ENCODE peak calls at places on chromosomes 12 and 14, in nine cellular contexts. One of them, this sample, is unnamed.

GRCh38 chr12:99529966-99530365 is 117.6 kb upstream of the GARIN6 start:
- DNase-seq in hepatocyte: no peak
- DNase-seq in astrocyte: peak
- DNase-seq in brain microvascular endothelial cell: peak
- DNase-seq in dorsolateral prefrontal cortex: no peak
- DNase-seq in K562: no peak
- DNase-seq in lung: no peak
- DNase-seq in A549: no peak
- DNase-seq in heart left ventricle: no peak
- DNase-seq in this sample: peak

GRCh38 chr12:32651151-32651955 is 27.7 kb upstream of the DNM1L start:
- DNase-seq in hepatocyte: no peak
- DNase-seq in astrocyte: no peak
- DNase-seq in brain microvascular endothelial cell: no peak
- DNase-seq in dorsolateral prefrontal cortex: no peak
- DNase-seq in K562: no peak
- DNase-seq in lung: no peak
- DNase-seq in A549: no peak
- DNase-seq in heart left ventricle: no peak
- DNase-seq in this sample: no peak

GRCh38 chr14:23727566-23728335 is 91.6 kb downstream of the DHRS2 start:
- DNase-seq in hepatocyte: peak
- DNase-seq in astrocyte: peak
- DNase-seq in brain microvascular endothelial cell: peak
- DNase-seq in dorsolateral prefrontal cortex: no peak
- DNase-seq in K562: peak
- DNase-seq in lung: no peak
- DNase-seq in A549: peak
- DNase-seq in heart left ventricle: no peak
- DNase-seq in this sample: peak

GRCh38 chr12:951166-951565 is 1.7 kb upstream of the RAD52 start:
- DNase-seq in hepatocyte: peak
- DNase-seq in astrocyte: no peak
- DNase-seq in brain microvascular endothelial cell: no peak
- DNase-seq in dorsolateral prefrontal cortex: no peak
- DNase-seq in K562: no peak
- DNase-seq in lung: no peak
- DNase-seq in A549: no peak
- DNase-seq in heart left ventricle: no peak
- DNase-seq in this sample: no peak

GRCh38 chr12:93319523-93320045 is 58.1 kb upstream of the NUDT4 start:
- DNase-seq in hepatocyte: no peak
- DNase-seq in astrocyte: no peak
- DNase-seq in brain microvascular endothelial cell: no peak
- DNase-seq in dorsolateral prefrontal cortex: no peak
- DNase-seq in K562: no peak
- DNase-seq in lung: no peak
- DNase-seq in A549: no peak
- DNase-seq in heart left ventricle: no peak
- DNase-seq in this sample: no peak

GRCh38 chr14:33642641-33643342 is 308.1 kb downstream of the EGLN3 start:
- DNase-seq in hepatocyte: no peak
- DNase-seq in astrocyte: peak
- DNase-seq in brain microvascular endothelial cell: no peak
- DNase-seq in dorsolateral prefrontal cortex: no peak
- DNase-seq in K562: no peak
- DNase-seq in lung: no peak
- DNase-seq in A549: no peak
- DNase-seq in heart left ventricle: no peak
- DNase-seq in this sample: no peak

GRCh38 chr14:32657081-32657480 is 281.6 kb upstream of the NPAS3 start:
- DNase-seq in hepatocyte: no peak
- DNase-seq in astrocyte: peak
- DNase-seq in brain microvascular endothelial cell: peak
- DNase-seq in dorsolateral prefrontal cortex: no peak
- DNase-seq in K562: peak
- DNase-seq in lung: peak
- DNase-seq in A549: no peak
- DNase-seq in heart left ventricle: no peak
- DNase-seq in this sample: no peak

GRCh38 chr12:64600164-64600561 is 10.1 kb upstream of the RASSF3 start:
- DNase-seq in hepatocyte: no peak
- DNase-seq in astrocyte: no peak
- DNase-seq in brain microvascular endothelial cell: no peak
- DNase-seq in dorsolateral prefrontal cortex: no peak
- DNase-seq in K562: no peak
- DNase-seq in lung: no peak
- DNase-seq in A549: no peak
- DNase-seq in heart left ventricle: no peak
- DNase-seq in this sample: no peak

GRCh38 chr12:127507336-127507735 is 759.6 kb upstream of the TMEM132C start:
- DNase-seq in hepatocyte: no peak
- DNase-seq in astrocyte: no peak
- DNase-seq in brain microvascular endothelial cell: no peak
- DNase-seq in dorsolateral prefrontal cortex: no peak
- DNase-seq in K562: no peak
- DNase-seq in lung: no peak
- DNase-seq in A549: no peak
- DNase-seq in heart left ventricle: no peak
- DNase-seq in this sample: no peak

GRCh38 chr14:63535918-63536317 is 7.3 kb downstream of the PPP2R5E start:
- DNase-seq in hepatocyte: no peak
- DNase-seq in astrocyte: no peak
- DNase-seq in brain microvascular endothelial cell: no peak
- DNase-seq in dorsolateral prefrontal cortex: no peak
- DNase-seq in K562: no peak
- DNase-seq in lung: no peak
- DNase-seq in A549: no peak
- DNase-seq in heart left ventricle: no peak
- DNase-seq in this sample: no peak

GRCh38 chr14:68124885-68125731 is 305.5 kb downstream of the RAD51B start:
- DNase-seq in hepatocyte: peak
- DNase-seq in astrocyte: peak
- DNase-seq in brain microvascular endothelial cell: peak
- DNase-seq in dorsolateral prefrontal cortex: no peak
- DNase-seq in K562: no peak
- DNase-seq in lung: no peak
- DNase-seq in A549: peak
- DNase-seq in heart left ventricle: no peak
- DNase-seq in this sample: no peak

GRCh38 chr14:55297611-55298323 is 26.5 kb downstream of the FBXO34 start:
- DNase-seq in hepatocyte: peak
- DNase-seq in astrocyte: no peak
- DNase-seq in brain microvascular endothelial cell: no peak
- DNase-seq in dorsolateral prefrontal cortex: no peak
- DNase-seq in K562: no peak
- DNase-seq in lung: peak
- DNase-seq in A549: no peak
- DNase-seq in heart left ventricle: no peak
- DNase-seq in this sample: peak
- TF ChIP-seq CTCF in hepatocyte: peak
- TF ChIP-seq CTCF in astrocyte: no peak
- TF ChIP-seq CTCF in brain microvascular endothelial cell: no peak
- TF ChIP-seq CTCF in dorsolateral prefrontal cortex: no peak
- TF ChIP-seq CTCF in K562: no peak
- TF ChIP-seq CTCF in lung: no peak
- TF ChIP-seq CTCF in A549: no peak
- TF ChIP-seq CTCF in heart left ventricle: no peak
- TF ChIP-seq CTCF in this sample: no peak

GRCh38 chr12:6367969-6368892 is 7.1 kb downstream of the SCNN1A start:
- DNase-seq in hepatocyte: no peak
- DNase-seq in astrocyte: no peak
- DNase-seq in brain microvascular endothelial cell: no peak
- DNase-seq in dorsolateral prefrontal cortex: no peak
- DNase-seq in K562: peak
- DNase-seq in lung: no peak
- DNase-seq in A549: no peak
- DNase-seq in heart left ventricle: no peak
- DNase-seq in this sample: no peak

GRCh38 chr12:6370576-6370935 is 4.8 kb downstream of the SCNN1A start:
- DNase-seq in hepatocyte: no peak
- DNase-seq in astrocyte: no peak
- DNase-seq in brain microvascular endothelial cell: no peak
- DNase-seq in dorsolateral prefrontal cortex: no peak
- DNase-seq in K562: no peak
- DNase-seq in lung: no peak
- DNase-seq in A549: no peak
- DNase-seq in heart left ventricle: peak
- DNase-seq in this sample: no peak

GRCh38 chr12:6368906-6369525 is 6.3 kb downstream of the SCNN1A start:
- DNase-seq in hepatocyte: no peak
- DNase-seq in astrocyte: no peak
- DNase-seq in brain microvascular endothelial cell: no peak
- DNase-seq in dorsolateral prefrontal cortex: no peak
- DNase-seq in K562: no peak
- DNase-seq in lung: no peak
- DNase-seq in A549: no peak
- DNase-seq in heart left ventricle: peak
- DNase-seq in this sample: no peak

GRCh38 chr12:6369916-6370575 is 5.3 kb downstream of the SCNN1A start:
- DNase-seq in hepatocyte: no peak
- DNase-seq in astrocyte: no peak
- DNase-seq in brain microvascular endothelial cell: no peak
- DNase-seq in dorsolateral prefrontal cortex: no peak
- DNase-seq in K562: no peak
- DNase-seq in lung: no peak
- DNase-seq in A549: no peak
- DNase-seq in heart left ventricle: peak
- DNase-seq in this sample: no peak

DNA sequence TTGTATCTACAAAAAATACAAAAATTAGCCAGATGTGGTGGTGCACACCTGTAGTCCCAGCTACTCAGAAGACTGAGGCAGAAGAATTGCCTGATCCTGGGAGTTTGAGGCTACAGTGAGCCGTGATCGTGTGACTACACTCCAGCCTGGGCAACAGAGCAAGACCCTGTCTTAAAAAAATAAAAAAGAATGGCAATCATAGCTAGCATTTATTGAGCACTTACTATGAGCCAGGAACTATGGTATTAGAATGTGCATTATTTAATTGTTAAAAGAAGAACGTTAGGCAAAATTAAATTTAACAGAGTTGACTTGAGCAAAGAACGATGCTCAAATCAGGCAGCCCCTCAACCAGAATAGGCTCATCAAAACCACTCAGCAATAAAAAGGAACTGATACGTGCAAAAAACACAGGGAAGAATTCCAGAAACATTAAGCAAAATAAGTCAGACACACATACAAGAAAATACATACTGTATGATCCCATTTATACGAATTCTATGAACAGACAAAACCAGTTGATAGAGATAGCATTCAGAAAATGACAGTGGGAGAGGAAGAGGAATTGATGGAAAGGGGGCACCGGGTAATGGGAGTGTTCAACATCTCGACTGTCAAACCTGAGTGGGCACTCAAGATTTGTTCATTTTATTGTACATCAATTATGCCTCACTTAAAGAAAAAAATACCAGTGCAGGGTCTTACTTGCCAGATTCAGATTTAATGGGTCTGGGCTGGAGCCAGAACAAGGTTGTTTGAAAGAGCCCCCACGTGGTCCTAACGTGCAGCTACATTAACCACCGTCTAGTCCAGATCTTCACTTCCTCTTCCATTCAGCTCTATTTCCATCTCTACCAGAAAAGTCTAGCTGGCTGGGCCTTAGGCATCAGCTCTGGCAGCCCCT is 8.0 kb downstream of the SCNN1A start:
- DNase-seq in hepatocyte: no peak
- DNase-seq in astrocyte: no peak
- DNase-seq in brain microvascular endothelial cell: no peak
- DNase-seq in dorsolateral prefrontal cortex: no peak
- DNase-seq in K562: peak
- DNase-seq in lung: no peak
- DNase-seq in A549: no peak
- DNase-seq in heart left ventricle: no peak
- DNase-seq in this sample: peak
- TF ChIP-seq CTCF in hepatocyte: peak
- TF ChIP-seq CTCF in astrocyte: peak
- TF ChIP-seq CTCF in brain microvascular endothelial cell: peak
- TF ChIP-seq CTCF in dorsolateral prefrontal cortex: peak
- TF ChIP-seq CTCF in K562: peak
- TF ChIP-seq CTCF in lung: peak
- TF ChIP-seq CTCF in A549: no peak
- TF ChIP-seq CTCF in heart left ventricle: no peak
- TF ChIP-seq CTCF in this sample: peak

GRCh38 chr12:82625523-82625922 is 61.2 kb upstream of the TMTC2 start:
- DNase-seq in hepatocyte: no peak
- DNase-seq in astrocyte: no peak
- DNase-seq in brain microvascular endothelial cell: no peak
- DNase-seq in dorsolateral prefrontal cortex: peak
- DNase-seq in K562: no peak
- DNase-seq in lung: no peak
- DNase-seq in A549: no peak
- DNase-seq in heart left ventricle: no peak
- DNase-seq in this sample: no peak

DNA sequence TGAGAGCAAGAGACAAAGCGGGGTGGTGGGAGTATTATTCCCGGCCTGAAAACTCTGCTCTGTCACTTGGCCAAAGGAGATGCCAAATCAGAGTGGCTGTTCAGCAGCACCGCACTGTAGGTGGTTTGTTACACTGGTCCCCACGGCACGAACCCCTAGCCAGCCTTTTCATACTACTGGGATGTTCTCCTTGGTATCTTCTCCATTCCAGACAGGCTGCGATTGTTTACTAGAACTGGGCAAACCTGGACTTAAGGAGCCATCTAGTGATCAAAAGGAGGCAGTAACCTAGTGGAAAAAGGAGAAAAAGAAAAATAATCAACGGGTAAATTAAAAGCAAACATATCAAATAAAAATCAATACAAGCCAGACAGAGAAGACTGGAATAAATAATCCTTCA is 58.9 kb upstream of the TMTC2 start:
- DNase-seq in hepatocyte: peak
- DNase-seq in astrocyte: peak
- DNase-seq in brain microvascular endothelial cell: peak
- DNase-seq in dorsolateral prefrontal cortex: no peak
- DNase-seq in K562: no peak
- DNase-seq in lung: no peak
- DNase-seq in A549: peak
- DNase-seq in heart left ventricle: no peak
- DNase-seq in this sample: peak
- TF ChIP-seq CTCF in hepatocyte: peak
- TF ChIP-seq CTCF in astrocyte: peak
- TF ChIP-seq CTCF in brain microvascular endothelial cell: peak
- TF ChIP-seq CTCF in dorsolateral prefrontal cortex: peak
- TF ChIP-seq CTCF in K562: no peak
- TF ChIP-seq CTCF in lung: no peak
- TF ChIP-seq CTCF in A549: peak
- TF ChIP-seq CTCF in heart left ventricle: no peak
- TF ChIP-seq CTCF in this sample: peak

DNA sequence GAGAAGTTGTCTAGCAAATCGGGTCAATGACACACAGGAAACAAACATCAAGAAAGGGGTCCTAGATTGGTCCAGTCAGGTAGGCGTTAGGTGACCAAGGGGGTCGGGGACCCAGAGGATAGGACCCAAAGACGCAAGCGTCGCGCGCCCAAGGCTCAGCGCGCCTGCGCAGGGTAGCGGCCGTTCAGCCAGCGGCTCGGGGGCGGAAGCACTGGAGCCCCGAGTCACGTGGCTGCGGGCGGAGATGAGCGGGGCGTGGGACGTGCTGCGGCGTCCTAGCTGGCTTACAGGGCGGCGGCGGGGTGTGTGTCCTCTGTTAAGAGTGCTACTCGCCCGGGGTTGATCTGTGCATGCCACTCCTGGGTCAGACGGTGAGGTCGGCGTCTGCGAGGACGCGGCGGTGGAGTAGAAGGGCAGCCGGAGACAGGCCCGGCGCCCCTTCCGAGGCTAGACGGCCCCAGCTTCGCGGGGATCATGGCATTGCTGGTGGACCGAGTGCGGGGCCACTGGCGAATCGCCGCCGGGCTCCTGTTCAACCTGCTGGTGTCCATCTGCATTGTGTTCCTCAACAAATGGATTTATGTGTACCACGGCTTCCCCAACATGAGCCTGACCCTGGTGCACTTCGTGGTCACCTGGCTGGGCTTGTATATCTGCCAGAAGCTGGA is at the start of gene SLC35E3:
- DNase-seq in hepatocyte: peak
- DNase-seq in astrocyte: peak
- DNase-seq in brain microvascular endothelial cell: peak
- DNase-seq in dorsolateral prefrontal cortex: peak
- DNase-seq in K562: peak
- DNase-seq in lung: peak
- DNase-seq in A549: peak
- DNase-seq in heart left ventricle: peak
- DNase-seq in this sample: peak
- TF ChIP-seq CTCF in hepatocyte: no peak
- TF ChIP-seq CTCF in astrocyte: no peak
- TF ChIP-seq CTCF in brain microvascular endothelial cell: no peak
- TF ChIP-seq CTCF in dorsolateral prefrontal cortex: peak
- TF ChIP-seq CTCF in K562: no peak
- TF ChIP-seq CTCF in lung: no peak
- TF ChIP-seq CTCF in A549: no peak
- TF ChIP-seq CTCF in heart left ventricle: no peak
- TF ChIP-seq CTCF in this sample: no peak